ENCODE peak calls at places on chromosomes 5 and 9, in nine cellular contexts. One of them, this sample, is unnamed.

GRCh38 chr9:88534456-88535225 is at the start of gene NXNL2:
- DNase-seq in endothelial cell of umbilical vein: peak
- DNase-seq in tibial nerve: peak
- DNase-seq in erythroblast: peak
- DNase-seq in lower leg skin: peak
- DNase-seq in IMR-90: peak
- DNase-seq in suprapubic skin: peak
- DNase-seq in heart left ventricle: peak
- DNase-seq in A549: peak
- DNase-seq in this sample: no peak

GRCh38 chr5:124053340-124053739 is 541.4 kb downstream of the CSNK1G3 start:
- DNase-seq in heart left ventricle: no peak
- DNase-seq in endothelial cell of umbilical vein: no peak
- DNase-seq in IMR-90: no peak
- DNase-seq in suprapubic skin: no peak
- DNase-seq in erythroblast: no peak
- DNase-seq in A549: no peak
- DNase-seq in lower leg skin: no peak
- DNase-seq in tibial nerve: no peak
- DNase-seq in this sample: no peak

GRCh38 chr9:19229725-19230355 is 653 bp upstream of the DENND4C start:
- DNase-seq in erythroblast: no peak
- DNase-seq in tibial nerve: peak
- DNase-seq in A549: peak
- DNase-seq in endothelial cell of umbilical vein: peak
- DNase-seq in suprapubic skin: peak
- DNase-seq in heart left ventricle: no peak
- DNase-seq in lower leg skin: peak
- DNase-seq in IMR-90: no peak
- DNase-seq in this sample: peak

GRCh38 chr9:11663913-11664312 is 1029.3 kb upstream of the TYRP1 start:
- DNase-seq in heart left ventricle: no peak
- DNase-seq in lower leg skin: no peak
- DNase-seq in IMR-90: no peak
- DNase-seq in A549: no peak
- DNase-seq in suprapubic skin: no peak
- DNase-seq in erythroblast: no peak
- DNase-seq in tibial nerve: no peak
- DNase-seq in endothelial cell of umbilical vein: no peak
- DNase-seq in this sample: no peak

GRCh38 chr5:123868267-123868666 is 356.3 kb downstream of the CSNK1G3 start:
- DNase-seq in tibial nerve: no peak
- DNase-seq in heart left ventricle: no peak
- DNase-seq in lower leg skin: no peak
- DNase-seq in endothelial cell of umbilical vein: no peak
- DNase-seq in IMR-90: no peak
- DNase-seq in erythroblast: no peak
- DNase-seq in suprapubic skin: no peak
- DNase-seq in A549: no peak
- DNase-seq in this sample: no peak

GRCh38 chr5:176180339-176180738 is 57.9 kb upstream of the SIMC1 start:
- DNase-seq in endothelial cell of umbilical vein: no peak
- DNase-seq in tibial nerve: no peak
- DNase-seq in erythroblast: no peak
- DNase-seq in heart left ventricle: no peak
- DNase-seq in lower leg skin: peak
- DNase-seq in A549: no peak
- DNase-seq in suprapubic skin: no peak
- DNase-seq in IMR-90: peak
- DNase-seq in this sample: no peak

GRCh38 chr9:4371108-4371507 is 71.2 kb upstream of the GLIS3 start:
- DNase-seq in A549: no peak
- DNase-seq in heart left ventricle: no peak
- DNase-seq in lower leg skin: no peak
- DNase-seq in erythroblast: no peak
- DNase-seq in IMR-90: peak
- DNase-seq in endothelial cell of umbilical vein: peak
- DNase-seq in tibial nerve: no peak
- DNase-seq in suprapubic skin: no peak
- DNase-seq in this sample: no peak

GRCh38 chr5:91141642-91142041 is 241.5 kb downstream of the ARRDC3 start:
- DNase-seq in IMR-90: no peak
- DNase-seq in endothelial cell of umbilical vein: no peak
- DNase-seq in suprapubic skin: no peak
- DNase-seq in lower leg skin: no peak
- DNase-seq in A549: no peak
- DNase-seq in tibial nerve: no peak
- DNase-seq in erythroblast: no peak
- DNase-seq in heart left ventricle: no peak
- DNase-seq in this sample: no peak

GRCh38 chr5:151104795-151105194 is 24.0 kb upstream of the TNIP1 start:
- DNase-seq in IMR-90: peak
- DNase-seq in heart left ventricle: no peak
- DNase-seq in tibial nerve: peak
- DNase-seq in erythroblast: no peak
- DNase-seq in A549: no peak
- DNase-seq in lower leg skin: peak
- DNase-seq in endothelial cell of umbilical vein: no peak
- DNase-seq in suprapubic skin: peak
- DNase-seq in this sample: no peak

GRCh38 chr5:174311531-174312269 is 266.2 kb downstream of the NSG2 start:
- DNase-seq in erythroblast: peak
- DNase-seq in IMR-90: peak
- DNase-seq in heart left ventricle: peak
- DNase-seq in tibial nerve: peak
- DNase-seq in lower leg skin: peak
- DNase-seq in A549: peak
- DNase-seq in suprapubic skin: no peak
- DNase-seq in endothelial cell of umbilical vein: peak
- DNase-seq in this sample: peak

GRCh38 chr9:101485873-101486692 is 47.6 kb upstream of the RNF20 start:
- DNase-seq in IMR-90: peak
- DNase-seq in lower leg skin: peak
- DNase-seq in heart left ventricle: peak
- DNase-seq in erythroblast: peak
- DNase-seq in endothelial cell of umbilical vein: no peak
- DNase-seq in suprapubic skin: peak
- DNase-seq in tibial nerve: no peak
- DNase-seq in A549: peak
- DNase-seq in this sample: no peak

GRCh38 chr9:121635300-121635699 is 16.1 kb upstream of the DAB2IP start:
- DNase-seq in tibial nerve: no peak
- DNase-seq in endothelial cell of umbilical vein: no peak
- DNase-seq in heart left ventricle: no peak
- DNase-seq in lower leg skin: no peak
- DNase-seq in A549: no peak
- DNase-seq in erythroblast: no peak
- DNase-seq in suprapubic skin: no peak
- DNase-seq in IMR-90: no peak
- DNase-seq in this sample: no peak

GRCh38 chr9:136808075-136808780 is 480 bp downstream of the RABL6 start:
- DNase-seq in heart left ventricle: no peak
- DNase-seq in erythroblast: peak
- DNase-seq in suprapubic skin: no peak
- DNase-seq in tibial nerve: no peak
- DNase-seq in IMR-90: no peak
- DNase-seq in lower leg skin: no peak
- DNase-seq in A549: no peak
- DNase-seq in endothelial cell of umbilical vein: peak
- DNase-seq in this sample: peak

GRCh38 chr5:173622639-173623038 is 6.2 kb upstream of the BOD1 start:
- DNase-seq in suprapubic skin: no peak
- DNase-seq in heart left ventricle: no peak
- DNase-seq in tibial nerve: no peak
- DNase-seq in A549: no peak
- DNase-seq in IMR-90: no peak
- DNase-seq in endothelial cell of umbilical vein: no peak
- DNase-seq in lower leg skin: no peak
- DNase-seq in erythroblast: no peak
- DNase-seq in this sample: no peak

GRCh38 chr5:69517763-69518212 is 25.2 kb downstream of the OCLN start:
- DNase-seq in erythroblast: no peak
- DNase-seq in suprapubic skin: no peak
- DNase-seq in A549: no peak
- DNase-seq in heart left ventricle: no peak
- DNase-seq in IMR-90: peak
- DNase-seq in lower leg skin: no peak
- DNase-seq in tibial nerve: no peak
- DNase-seq in endothelial cell of umbilical vein: peak
- DNase-seq in this sample: no peak

GRCh38 chr9:116464987-116465571 is 222.0 kb upstream of the TRIM32 start:
- DNase-seq in erythroblast: peak
- DNase-seq in suprapubic skin: no peak
- DNase-seq in tibial nerve: no peak
- DNase-seq in heart left ventricle: no peak
- DNase-seq in IMR-90: no peak
- DNase-seq in endothelial cell of umbilical vein: no peak
- DNase-seq in lower leg skin: no peak
- DNase-seq in A549: no peak
- DNase-seq in this sample: no peak

GRCh38 chr9:117552811-117553210 is 138.0 kb upstream of the ASTN2 start:
- DNase-seq in suprapubic skin: no peak
- DNase-seq in A549: no peak
- DNase-seq in IMR-90: no peak
- DNase-seq in tibial nerve: no peak
- DNase-seq in heart left ventricle: no peak
- DNase-seq in lower leg skin: no peak
- DNase-seq in erythroblast: no peak
- DNase-seq in endothelial cell of umbilical vein: no peak
- DNase-seq in this sample: no peak

GRCh38 chr9:98164912-98165311 is 27.5 kb downstream of the CORO2A start:
- DNase-seq in heart left ventricle: no peak
- DNase-seq in endothelial cell of umbilical vein: no peak
- DNase-seq in A549: no peak
- DNase-seq in suprapubic skin: no peak
- DNase-seq in erythroblast: no peak
- DNase-seq in lower leg skin: no peak
- DNase-seq in tibial nerve: no peak
- DNase-seq in IMR-90: no peak
- DNase-seq in this sample: no peak

GRCh38 chr9:98171176-98171925 is 21.1 kb downstream of the CORO2A start:
- DNase-seq in erythroblast: no peak
- DNase-seq in lower leg skin: no peak
- DNase-seq in heart left ventricle: no peak
- DNase-seq in tibial nerve: no peak
- DNase-seq in endothelial cell of umbilical vein: no peak
- DNase-seq in suprapubic skin: no peak
- DNase-seq in IMR-90: no peak
- DNase-seq in A549: no peak
- DNase-seq in this sample: no peak

GRCh38 chr9:98172604-98173003 is 19.8 kb downstream of the CORO2A start:
- DNase-seq in endothelial cell of umbilical vein: no peak
- DNase-seq in erythroblast: no peak
- DNase-seq in IMR-90: peak
- DNase-seq in A549: no peak
- DNase-seq in suprapubic skin: no peak
- DNase-seq in tibial nerve: no peak
- DNase-seq in heart left ventricle: no peak
- DNase-seq in lower leg skin: no peak
- DNase-seq in this sample: no peak

GRCh38 chr9:98168153-98168780 is 24.2 kb downstream of the CORO2A start:
- DNase-seq in erythroblast: no peak
- DNase-seq in tibial nerve: no peak
- DNase-seq in endothelial cell of umbilical vein: no peak
- DNase-seq in IMR-90: no peak
- DNase-seq in lower leg skin: no peak
- DNase-seq in suprapubic skin: no peak
- DNase-seq in A549: no peak
- DNase-seq in heart left ventricle: no peak
- DNase-seq in this sample: no peak

DNA sequence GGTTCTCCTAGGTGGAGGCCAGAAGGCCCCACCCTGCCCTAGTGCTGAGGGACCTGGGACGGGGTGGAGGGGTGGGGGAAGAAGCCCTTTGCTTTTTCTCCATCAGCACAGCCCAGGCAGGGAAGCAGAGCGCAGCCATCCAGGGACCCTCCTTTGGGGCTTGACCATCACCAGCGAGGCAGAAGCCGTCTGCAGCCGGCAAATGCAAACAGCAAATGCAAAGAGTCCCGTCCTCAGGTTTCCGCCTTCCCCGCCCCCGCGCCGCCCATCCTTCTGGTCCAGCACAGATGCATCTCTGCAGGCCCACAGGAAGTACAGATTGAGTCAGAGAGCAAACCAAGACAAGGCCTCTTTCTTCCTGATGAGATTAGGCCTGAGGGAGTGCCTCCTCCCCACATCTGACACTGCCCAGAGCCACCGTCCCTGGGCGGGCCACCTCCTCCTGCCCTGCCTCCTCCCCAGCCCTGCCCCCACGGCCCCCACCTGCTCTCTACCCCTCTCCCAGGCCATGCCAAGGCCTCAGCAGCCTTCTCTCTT is 23.4 kb downstream of the CORO2A start:
- DNase-seq in heart left ventricle: peak
- DNase-seq in erythroblast: no peak
- DNase-seq in endothelial cell of umbilical vein: no peak
- DNase-seq in IMR-90: peak
- DNase-seq in suprapubic skin: no peak
- DNase-seq in A549: no peak
- DNase-seq in lower leg skin: no peak
- DNase-seq in tibial nerve: no peak
- DNase-seq in this sample: peak
- TF ChIP-seq POLR2A in heart left ventricle: no peak
- TF ChIP-seq POLR2A in erythroblast: no peak
- TF ChIP-seq POLR2A in endothelial cell of umbilical vein: no peak
- TF ChIP-seq POLR2A in IMR-90: no peak
- TF ChIP-seq POLR2A in suprapubic skin: no peak
- TF ChIP-seq POLR2A in A549: no peak
- TF ChIP-seq POLR2A in lower leg skin: no peak
- TF ChIP-seq POLR2A in tibial nerve: no peak
- TF ChIP-seq POLR2A in this sample: peak

GRCh38 chr5:119377066-119377465 is 21.2 kb downstream of the TNFAIP8 start:
- DNase-seq in heart left ventricle: no peak
- DNase-seq in IMR-90: no peak
- DNase-seq in endothelial cell of umbilical vein: no peak
- DNase-seq in tibial nerve: no peak
- DNase-seq in suprapubic skin: no peak
- DNase-seq in erythroblast: no peak
- DNase-seq in lower leg skin: no peak
- DNase-seq in A549: no peak
- DNase-seq in this sample: no peak
- TF ChIP-seq POLR2A in heart left ventricle: no peak
- TF ChIP-seq POLR2A in IMR-90: no peak
- TF ChIP-seq POLR2A in endothelial cell of umbilical vein: no peak
- TF ChIP-seq POLR2A in tibial nerve: no peak
- TF ChIP-seq POLR2A in suprapubic skin: no peak
- TF ChIP-seq POLR2A in erythroblast: no peak
- TF ChIP-seq POLR2A in lower leg skin: no peak
- TF ChIP-seq POLR2A in A549: no peak
- TF ChIP-seq POLR2A in this sample: no peak

GRCh38 chr9:214488-215448 is at the start of gene DOCK8:
- DNase-seq in A549: peak
- DNase-seq in heart left ventricle: peak
- DNase-seq in endothelial cell of umbilical vein: peak
- DNase-seq in lower leg skin: peak
- DNase-seq in suprapubic skin: peak
- DNase-seq in erythroblast: peak
- DNase-seq in IMR-90: no peak
- DNase-seq in tibial nerve: peak
- DNase-seq in this sample: peak
- TF ChIP-seq POLR2A in A549: no peak
- TF ChIP-seq POLR2A in heart left ventricle: peak
- TF ChIP-seq POLR2A in endothelial cell of umbilical vein: no peak
- TF ChIP-seq POLR2A in lower leg skin: no peak
- TF ChIP-seq POLR2A in suprapubic skin: no peak
- TF ChIP-seq POLR2A in erythroblast: peak
- TF ChIP-seq POLR2A in IMR-90: no peak
- TF ChIP-seq POLR2A in tibial nerve: peak
- TF ChIP-seq POLR2A in this sample: peak

GRCh38 chr9:78368236-78368635 is 71.3 kb downstream of the PSAT1 start:
- DNase-seq in A549: no peak
- DNase-seq in tibial nerve: no peak
- DNase-seq in endothelial cell of umbilical vein: no peak
- DNase-seq in IMR-90: no peak
- DNase-seq in erythroblast: peak
- DNase-seq in lower leg skin: no peak
- DNase-seq in suprapubic skin: no peak
- DNase-seq in heart left ventricle: no peak
- DNase-seq in this sample: no peak
- TF ChIP-seq POLR2A in A549: no peak
- TF ChIP-seq POLR2A in tibial nerve: no peak
- TF ChIP-seq POLR2A in endothelial cell of umbilical vein: no peak
- TF ChIP-seq POLR2A in IMR-90: no peak
- TF ChIP-seq POLR2A in erythroblast: no peak
- TF ChIP-seq POLR2A in lower leg skin: no peak
- TF ChIP-seq POLR2A in suprapubic skin: no peak
- TF ChIP-seq POLR2A in heart left ventricle: no peak
- TF ChIP-seq POLR2A in this sample: no peak